ENCODE peak calls at places on chromosomes 5 and 9, in five cellular contexts. Q is type B pancreatic cell, L is AG09319, C is AG09309, U is GF-D8. N is an unnamed sample.

GRCh38 chr9:111810908-111811307 is 16.2 kb upstream of the SHOC1 start:
- DNase-seq in Q (no peak), L (no peak), C (no peak), U (no peak), N (no peak)

GRCh38 chr5:159510282-159510681 is 180.0 kb upstream of the IL12B start:
- DNase-seq in Q (peak; percentile 74), L (peak; percentile 63), C (peak; percentile 58), U (no peak), N (peak; percentile 92)

GRCh38 chr5:42620579-42621216 is 135.9 kb upstream of the CCDC152 start:
- DNase-seq in Q (no peak), L (no peak), C (no peak), U (no peak), N (no peak)

GRCh38 chr5:171336486-171337206 is 27.6 kb downstream of the TLX3 start:
- DNase-seq in Q (no peak), L (peak; percentile 15), C (peak; percentile 21), U (no peak), N (no peak)

GRCh38 chr5:172766287-172767104 is 4.5 kb downstream of the DUSP1 start:
- DNase-seq in Q (no peak), L (peak; percentile 74), C (peak; percentile 78), U (no peak), N (peak; percentile 88)

GRCh38 chr5:27810458-27810857 is 772.1 kb upstream of the CDH9 start:
- DNase-seq in Q (no peak), L (no peak), C (no peak), U (no peak), N (no peak)

GRCh38 chr9:962023-962422 is 14.4 kb upstream of the DMRT3 start:
- DNase-seq in Q (no peak), L (no peak), C (no peak), U (no peak), N (no peak)

GRCh38 chr5:174789596-174789995 is 65.2 kb downstream of the MSX2 start:
- DNase-seq in Q (peak; percentile 7), L (no peak), C (no peak), U (no peak), N (peak; percentile 38)

GRCh38 chr5:64458948-64459347 is 46.9 kb upstream of the RGS7BP start:
- DNase-seq in Q (no peak), L (no peak), C (no peak), U (no peak), N (no peak)

GRCh38 chr5:103259705-103260355 is 1.3 kb downstream of the MACIR start:
- DNase-seq in Q (no peak), L (no peak), C (no peak), U (no peak), N (no peak)

GRCh38 chr9:121650220-121651013 is 1.0 kb upstream of the DAB2IP start:
- DNase-seq in Q (peak; percentile 86), L (no peak), C (no peak), U (no peak), N (peak; percentile 87)

GRCh38 chr9:84513473-84513872 is 156.1 kb upstream of the NTRK2 start:
- DNase-seq in Q (no peak), L (no peak), C (no peak), U (no peak), N (no peak)

GRCh38 chr5:141506381-141507155 is 17.7 kb downstream of the PCDHGC5 start:
- DNase-seq in Q (no peak), L (no peak), C (no peak), U (no peak), N (no peak)

GRCh38 chr5:150137997-150138396 is 17.6 kb downstream of the PDGFRB start:
- DNase-seq in Q (no peak), L (no peak), C (no peak), U (no peak), N (no peak)

GRCh38 chr9:108956098-108956533 is 21.9 kb downstream of the ABITRAM start:
- DNase-seq in Q (no peak), L (no peak), C (no peak), U (no peak), N (no peak)

GRCh38 chr9:110148384-110148783 is 59.6 kb downstream of the C9orf152 start:
- DNase-seq in Q (no peak), L (no peak), C (no peak), U (no peak), N (no peak)